ENCODE peak calls at places on chromosomes 16 and 17, in four cellular contexts. T is left ventricle myocardium inferior, G is SK-N-SH, R is iPS DF 6.9. S is an unnamed sample. For H3K9me3, the result is how much of the 10 kb centered on the place peaks cover.

GRCh38 chr17:8003594-8004181 is 1.3 kb downstream of the GUCY2D start:
- DNase-seq in T (no peak), G (no peak), R (no peak), S (no peak)

GRCh38 chr17:11853321-11854151 is 143.7 kb downstream of the ZNF18 start:
- DNase-seq in R (no peak), T (no peak), G (no peak), S (no peak)

GRCh38 chr17:38352245-38353083 is 820 bp downstream of the SOCS7 start:
- DNase-seq in G (peak), R (no peak), T (peak), S (peak)

GRCh38 chr17:47095268-47095667 is 93.8 kb downstream of the CDC27 start:
- DNase-seq in T (no peak), R (no peak), G (no peak), S (no peak)

GRCh38 chr17:48586355-48586924 is 3.6 kb downstream of the HOXB3 start:
- DNase-seq in R (no peak), G (no peak), T (no peak), S (no peak)

GRCh38 chr17:2068101-2068518 is 13.2 kb downstream of the HIC1 start:
- DNase-seq in G (no peak), T (no peak), R (no peak), S (no peak)

GRCh38 chr16:68414581-68414980 is 33.7 kb downstream of the SMPD3 start:
- DNase-seq in T (no peak), R (no peak), G (no peak), S (no peak)

GRCh38 chr17:50100921-50101345 is 5.8 kb downstream of the PDK2 start:
- DNase-seq in R (no peak), G (no peak), T (no peak), S (no peak)

GRCh38 chr17:68906638-68907037 is 48.6 kb downstream of the ABCA8 start:
- DNase-seq in T (no peak), G (peak), R (no peak), S (no peak)

GRCh38 chr17:7405413-7405881 is 1.6 kb upstream of the TMEM256 start:
- DNase-seq in R (no peak), G (peak), T (no peak), S (peak)

GRCh38 chr17:82267575-82268379 is 5.7 kb downstream of the CSNK1D start:
- DNase-seq in R (no peak), G (peak), T (peak), S (peak)

DNA sequence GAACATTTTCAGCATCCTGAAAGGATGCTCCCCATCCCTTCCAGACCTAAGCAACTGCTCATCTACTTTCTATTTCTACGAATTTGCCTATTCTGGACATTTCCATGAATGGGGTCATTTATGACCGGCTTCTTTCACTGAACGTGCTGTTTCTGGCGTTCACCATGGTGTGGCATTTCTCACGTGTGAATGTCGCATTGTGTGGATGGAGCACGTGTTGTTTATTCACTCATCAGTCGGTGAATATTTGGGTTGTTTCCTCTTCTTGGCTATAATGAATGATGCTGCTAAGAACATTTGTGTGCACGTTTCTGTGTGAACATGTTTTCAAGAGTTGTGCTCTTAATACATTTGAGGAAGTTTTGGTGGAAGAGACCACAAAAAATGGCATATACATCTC is 126.1 kb downstream of the KCNJ12 start:
- DNase-seq in R (no peak), T (no peak), G (no peak), S (no peak)
- H3K9me3 ChIP-seq in R (under half), T (under half), G (under half), S (under half)

GRCh38 chr16:63787014-63787413 is 1334.8 kb downstream of the CDH11 start:
- DNase-seq in T (no peak), R (no peak), G (no peak), S (no peak)
- H3K9me3 ChIP-seq in T (under half), R (under half), G (under half), S (under half)

GRCh38 chr16:5382484-5382883 is 284.9 kb upstream of the EEF2KMT start:
- DNase-seq in T (no peak), R (no peak), G (no peak), S (no peak)

GRCh38 chr16:5381481-5381880 is 283.9 kb upstream of the EEF2KMT start:
- DNase-seq in G (no peak), T (no peak), R (no peak), S (no peak)

GRCh38 chr16:5377280-5377898 is 279.8 kb upstream of the EEF2KMT start:
- DNase-seq in G (no peak), T (no peak), R (no peak), S (no peak)

GRCh38 chr16:5379948-5380347 is 282.4 kb upstream of the EEF2KMT start:
- DNase-seq in G (no peak), T (no peak), R (no peak), S (no peak)

DNA sequence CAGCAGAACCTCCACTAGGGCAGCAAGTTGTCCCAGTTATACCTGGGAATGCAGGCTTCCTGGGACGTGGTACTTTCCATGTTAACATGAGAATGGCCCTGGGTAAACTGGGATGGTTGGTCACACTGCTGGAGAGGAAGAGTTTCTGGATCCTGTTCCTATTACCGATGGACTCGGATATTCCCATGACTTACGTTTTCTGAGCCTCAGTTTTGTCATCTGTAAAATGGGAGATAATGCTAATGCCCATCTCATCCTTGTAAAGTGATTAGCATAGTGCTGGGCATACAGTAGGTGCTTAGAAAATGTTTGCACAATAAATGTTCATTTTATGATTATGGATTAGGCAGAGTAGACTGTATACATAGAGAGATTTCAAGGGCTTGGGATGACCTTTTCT is 280.9 kb upstream of the EEF2KMT start:
- DNase-seq in R (no peak), T (no peak), G (no peak), S (no peak)
- H3K9me3 ChIP-seq in R (under half), T (under half), G (under half), S (under half)

DNA sequence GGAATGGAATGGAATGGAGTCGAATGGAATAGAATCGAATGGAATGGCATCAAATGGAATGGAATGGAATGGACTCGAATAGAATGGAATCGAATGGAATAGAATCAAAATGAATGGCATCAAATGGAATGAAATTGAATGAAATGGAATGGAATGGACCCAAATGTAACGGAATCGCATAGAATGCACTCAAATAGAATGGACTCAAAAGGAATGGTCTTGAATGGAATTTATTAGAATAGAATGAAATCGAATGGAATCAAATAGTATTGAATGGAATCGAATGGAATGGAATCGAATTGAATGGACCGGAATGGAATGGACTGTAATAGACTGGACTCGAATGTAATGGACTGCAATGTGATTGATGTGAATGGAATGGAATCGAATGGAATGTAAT is 501.4 kb upstream of the WSB1 start:
- DNase-seq in R (no peak), T (no peak), G (no peak), S (no peak)
- H3K9me3 ChIP-seq in R (under half), T (half or more), G (under half), S (half or more)

DNA sequence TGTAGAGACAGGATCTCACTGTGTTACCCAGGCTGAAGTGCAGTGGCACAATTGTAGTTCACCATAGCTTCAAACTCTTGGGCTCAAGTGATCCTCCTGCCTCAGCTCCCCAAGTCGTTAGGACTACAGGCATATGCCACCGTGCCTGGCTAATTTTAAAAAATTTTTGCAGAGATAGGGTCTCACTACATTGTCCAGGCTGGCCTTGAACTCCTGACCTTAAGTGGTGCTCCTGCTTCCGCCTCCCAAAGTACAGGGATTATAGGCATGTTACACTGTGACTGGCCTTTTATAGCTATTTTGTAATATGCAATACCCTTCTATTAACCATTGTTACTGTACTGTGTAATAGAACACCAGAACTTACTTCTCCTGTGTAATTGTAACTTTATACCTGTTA is 139.3 kb upstream of the ZNF267 start:
- DNase-seq in T (no peak), G (no peak), R (no peak), S (no peak)
- H3K9me3 ChIP-seq in T (half or more), G (under half), R (under half), S (half or more)

DNA sequence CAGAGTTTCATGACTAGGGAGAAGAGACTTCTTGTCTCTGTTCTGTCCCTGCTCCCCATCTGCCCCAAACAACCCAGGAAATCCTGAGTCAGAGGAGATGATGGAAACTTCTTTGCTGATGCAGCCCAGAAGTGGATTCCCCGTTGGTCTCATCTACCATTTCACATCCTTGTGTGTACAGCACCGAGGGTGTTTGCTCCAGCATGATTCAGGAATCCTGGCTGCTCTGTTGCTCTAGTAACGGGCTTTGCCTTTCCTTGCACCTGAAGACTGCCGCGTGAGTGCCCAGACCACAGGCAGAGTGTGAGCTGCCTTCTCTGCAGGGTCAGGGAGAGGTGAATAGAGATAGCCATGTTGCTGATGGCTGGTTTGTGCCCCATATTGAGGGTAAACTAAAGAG is 408.4 kb downstream of the CPPED1 start:
- DNase-seq in G (no peak), R (no peak), T (no peak), S (no peak)
- H3K9me3 ChIP-seq in G (under half), R (under half), T (under half), S (under half)

S was measured in mucosa of descending colon.